ENCODE peak calls at places on chromosome 20, in seven cellular contexts. Y is posterior cingulate gyrus, N is Calu3, Q is nucleus accumbens, M is amygdala, O is GM03348, I is cardiac septum. L is an unnamed sample.

GRCh38 chr20:45905505-45906079 is 6.4 kb downstream of the PLTP start:
- DNase-seq in Y (no peak), N (peak), Q (no peak), M (no peak), O (peak), I (no peak), L (peak)

GRCh38 chr20:1526896-1527295 is 30.6 kb downstream of the SIRPD start:
- DNase-seq in Y (no peak), N (no peak), Q (no peak), M (no peak), O (no peak), I (no peak), L (no peak)

GRCh38 chr20:58241766-58242465 is 13.5 kb upstream of the ANKRD60 start:
- DNase-seq in Y (no peak), N (no peak), Q (no peak), M (no peak), O (no peak), I (no peak), L (no peak)

GRCh38 chr20:1945660-1946059 is 48.2 kb downstream of the PDYN start:
- DNase-seq in Y (no peak), N (no peak), Q (no peak), M (no peak), O (no peak), I (peak), L (no peak)

GRCh38 chr20:20411382-20411781 is 43.5 kb downstream of the INSM1 start:
- DNase-seq in Y (no peak), N (no peak), Q (no peak), M (no peak), O (no peak), I (no peak), L (no peak)

GRCh38 chr20:57038608-57039440 is 227.6 kb downstream of the BMP7 start:
- DNase-seq in Y (no peak), N (no peak), Q (no peak), M (no peak), O (no peak), I (no peak), L (no peak)

GRCh38 chr20:47304287-47304686 is 52.2 kb downstream of the ZMYND8 start:
- DNase-seq in Y (no peak), N (no peak), Q (no peak), M (no peak), O (no peak), I (no peak), L (no peak)

GRCh38 chr20:57698191-57698866 is 11.5 kb downstream of the PMEPA1 start:
- DNase-seq in Y (no peak), N (peak), Q (no peak), M (no peak), O (peak), I (no peak), L (peak)

GRCh38 chr20:25209400-25209799 is 13.9 kb downstream of the ENTPD6 start:
- DNase-seq in Y (no peak), N (no peak), Q (no peak), M (no peak), O (no peak), I (no peak), L (no peak)

GRCh38 chr20:13841206-13841605 is 56.4 kb downstream of the NDUFAF5 start:
- DNase-seq in Y (no peak), N (no peak), Q (no peak), M (no peak), O (no peak), I (no peak), L (no peak)

GRCh38 chr20:25324412-25324811 is 66.2 kb downstream of the ABHD12 start:
- DNase-seq in Y (no peak), N (no peak), Q (no peak), M (no peak), O (no peak), I (no peak), L (no peak)

GRCh38 chr20:62496525-62497218 is 20.9 kb upstream of the GATA5 start:
- DNase-seq in Y (no peak), N (peak), Q (no peak), M (no peak), O (peak), I (no peak), L (no peak)